ENCODE peak calls at places on chromosomes 13 and 19, in ten cellular contexts. W is A673; S is A549; Y is left ventricle myocardium inferior; T is CD4-positive, CD25-positive, alpha-beta regulatory T cell; O is GM23338; K is heart right ventricle; N is endodermal cell; P is psoas muscle; F is fibroblast of lung. J is an unnamed sample. For H3K4me1, the result is how much of the 10 kb centered on the place peaks cover.

GRCh38 chr19:43439183-43440063 is 24.7 kb downstream of the TEX101 start:
- DNase-seq in O (no peak), Y (no peak), S (peak), F (peak), K (peak), T (peak), N (no peak), W (peak), P (no peak), J (no peak)

GRCh38 chr19:15466851-15467733 is 2.7 kb upstream of the RASAL3 start:
- DNase-seq in W (peak), K (no peak), Y (no peak), P (no peak), F (peak), S (peak), T (no peak), O (no peak), N (no peak), J (no peak)

GRCh38 chr13:105773887-105774538 is 761.4 kb downstream of the EFNB2 start:
- DNase-seq in S (peak), W (peak), T (no peak), Y (no peak), F (peak), P (no peak), O (no peak), N (no peak), K (no peak), J (no peak)

GRCh38 chr19:11152318-11153062 is 3.1 kb downstream of the SPC24 start:
- DNase-seq in Y (peak), P (peak), W (no peak), O (no peak), T (no peak), K (peak), S (peak), F (peak), N (no peak), J (no peak)

GRCh38 chr13:83136660-83137059 is 745.6 kb downstream of the SLITRK1 start:
- DNase-seq in T (no peak), W (no peak), P (no peak), N (no peak), F (no peak), O (no peak), Y (no peak), K (no peak), S (no peak), J (no peak)

GRCh38 chr19:45163751-45164150 is 3.0 kb upstream of the NKPD1 start:
- DNase-seq in T (no peak), O (no peak), W (no peak), K (no peak), N (no peak), Y (no peak), S (no peak), P (no peak), F (no peak), J (no peak)

GRCh38 chr13:113774177-113775107 is 15.4 kb downstream of the TMEM255B start:
- DNase-seq in N (no peak), P (no peak), K (no peak), T (no peak), S (no peak), O (no peak), W (peak), F (peak), Y (no peak), J (no peak)

GRCh38 chr13:104477256-104477655 is 1411.0 kb upstream of the SLC10A2 start:
- DNase-seq in Y (no peak), K (no peak), O (no peak), P (no peak), N (no peak), W (no peak), T (no peak), F (peak), S (no peak), J (no peak)

GRCh38 chr13:71902676-71903075 is 35.7 kb upstream of the DACH1 start:
- DNase-seq in F (no peak), T (no peak), S (no peak), O (peak), N (no peak), P (no peak), Y (no peak), W (no peak), K (no peak), J (no peak)

GRCh38 chr13:96967248-96967745 is 27.0 kb downstream of the OXGR1 start:
- DNase-seq in P (no peak), N (peak), F (no peak), K (no peak), S (peak), O (peak), Y (no peak), W (no peak), T (no peak), J (no peak)

GRCh38 chr13:24631922-24632321 is 48.3 kb upstream of the ATP12A start:
- DNase-seq in O (no peak), T (no peak), S (no peak), P (no peak), K (no peak), Y (no peak), N (no peak), F (peak), W (no peak), J (no peak)

GRCh38 chr13:39410089-39410901 is 192.7 kb downstream of the LHFPL6 start:
- DNase-seq in W (peak), Y (no peak), F (peak), K (no peak), S (no peak), P (no peak), T (no peak), O (peak), N (no peak), J (no peak)

GRCh38 chr13:93248627-93249047 is 22.0 kb downstream of the GPC6 start:
- DNase-seq in O (peak), S (peak), F (peak), W (peak), K (no peak), N (peak), Y (no peak), T (no peak), P (no peak), J (no peak)

GRCh38 chr13:100566543-100566942 is 22.0 kb downstream of the GGACT start:
- DNase-seq in F (peak), W (no peak), N (no peak), K (no peak), P (no peak), S (peak), O (no peak), T (no peak), Y (no peak), J (no peak)

GRCh38 chr13:104318121-104318520 is 1251.9 kb upstream of the SLC10A2 start:
- DNase-seq in W (no peak), K (no peak), O (peak), N (no peak), Y (no peak), S (no peak), T (no peak), P (no peak), F (peak), J (no peak)

GRCh38 chr13:28250542-28250941 is 112.2 kb downstream of the PAN3 start:
- DNase-seq in W (no peak), O (no peak), N (no peak), T (no peak), S (no peak), Y (no peak), F (no peak), K (no peak), P (no peak), J (no peak)

GRCh38 chr13:85529216-85529590 is 270.0 kb downstream of the SLITRK6 start:
- DNase-seq in Y (no peak), O (no peak), P (no peak), W (no peak), N (no peak), K (no peak), T (no peak), S (peak), F (peak), J (no peak)

GRCh38 chr19:18357442-18358264 is 17.3 kb downstream of the PGPEP1 start:
- DNase-seq in N (no peak), P (no peak), F (no peak), W (no peak), S (no peak), Y (no peak), T (no peak), O (no peak), K (no peak), J (no peak)

GRCh38 chr19:9941236-9941635 is 4.9 kb upstream of the OLFM2 start:
- DNase-seq in K (no peak), T (no peak), F (peak), N (no peak), Y (no peak), P (no peak), S (no peak), W (no peak), O (no peak), J (no peak)

GRCh38 chr19:3192228-3192635 is 6.5 kb downstream of the NCLN start:
- DNase-seq in F (no peak), W (no peak), P (no peak), T (no peak), N (no peak), O (no peak), S (no peak), K (no peak), Y (no peak), J (no peak)

GRCh38 chr19:53015159-53015558 is 1.4 kb downstream of the ERVV-1 start:
- DNase-seq in P (no peak), S (no peak), W (no peak), K (no peak), Y (no peak), N (no peak), T (no peak), F (no peak), O (no peak), J (no peak)

GRCh38 chr13:50387124-50387581 is 371.9 kb downstream of the KCNRG start:
- DNase-seq in T (peak), P (peak), W (peak), N (peak), O (peak), S (no peak), Y (peak), K (peak), F (peak), J (no peak)

GRCh38 chr13:98909016-98909415 is 68.8 kb downstream of the DOCK9 start:
- DNase-seq in K (no peak), W (no peak), O (no peak), S (peak), F (no peak), T (no peak), P (no peak), Y (no peak), N (no peak), J (no peak)

GRCh38 chr13:78679329-78679728 is 20.4 kb upstream of the OBI1 start:
- DNase-seq in N (no peak), S (no peak), P (no peak), Y (no peak), O (no peak), K (peak), F (peak), W (no peak), T (no peak), J (no peak)

GRCh38 chr19:54178581-54179261 is 5.8 kb upstream of the TMC4 start:
- DNase-seq in Y (no peak), K (no peak), T (no peak), O (peak), S (no peak), P (no peak), N (peak), F (no peak), W (no peak), J (no peak)

GRCh38 chr19:47613165-47614146 is 4.5 kb downstream of the BICRA start:
- DNase-seq in O (peak), Y (no peak), W (peak), F (peak), N (peak), T (no peak), S (no peak), K (no peak), P (no peak), J (no peak)
- H3K4me3 ChIP-seq in O (peak), Y (no peak), W (peak), F (no peak), N (no peak), T (no peak), S (no peak), K (no peak), P (no peak), J (no peak)

DNA sequence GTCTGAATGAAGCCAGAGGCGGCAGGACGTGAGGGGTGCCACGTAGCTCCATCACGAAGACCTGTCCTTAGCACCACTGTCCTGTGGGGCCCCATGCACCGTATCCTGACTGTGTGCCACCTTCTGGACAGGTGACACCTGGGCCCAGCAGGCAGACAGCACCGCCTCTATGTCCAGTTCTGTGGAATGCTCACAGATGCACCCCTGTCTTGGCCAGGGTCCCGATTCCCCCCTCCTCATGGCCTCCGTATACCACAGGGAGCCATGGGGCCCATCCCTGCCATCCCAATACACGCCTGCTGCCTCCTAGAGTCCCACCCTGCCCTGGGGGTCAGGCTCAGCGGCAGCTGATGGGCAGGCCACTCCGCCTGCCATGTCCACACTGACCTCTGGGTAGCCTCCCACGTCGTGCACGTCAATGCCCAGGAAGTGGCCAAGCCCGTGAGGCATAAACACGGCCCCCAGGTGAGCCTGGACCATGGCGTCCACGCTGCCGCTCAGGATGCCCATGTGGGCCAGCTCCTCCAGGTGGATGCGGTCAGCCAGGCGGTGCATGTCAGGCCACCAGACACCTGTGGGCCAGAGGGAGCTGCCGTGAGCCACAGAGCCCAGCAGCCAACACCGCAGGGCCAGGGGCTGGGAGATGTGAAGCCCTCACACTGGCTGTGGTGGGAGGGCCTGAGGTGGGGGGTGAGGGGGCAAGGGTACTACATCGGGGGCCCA is 17.6 kb downstream of the CEBPG start:
- DNase-seq in F (no peak), N (no peak), P (peak), O (no peak), K (no peak), S (no peak), Y (peak), T (no peak), W (no peak), J (peak)
- H3K4me1 ChIP-seq in F (under half), N (under half), P (half or more), O (under half), K (half or more), S (under half), Y (half or more), T (under half), W (under half), J (under half)

GRCh38 chr19:49407079-49407478 is 16.2 kb downstream of the PTH2 start:
- DNase-seq in S (no peak), T (no peak), F (no peak), K (no peak), N (no peak), Y (no peak), W (no peak), O (no peak), P (no peak), J (no peak)

GRCh38 chr19:49411681-49412321 is 11.4 kb downstream of the PTH2 start:
- DNase-seq in K (no peak), W (no peak), F (no peak), O (no peak), Y (no peak), S (no peak), P (no peak), T (no peak), N (no peak), J (no peak)

GRCh38 chr19:49407482-49408015 is 15.7 kb downstream of the PTH2 start:
- DNase-seq in O (no peak), W (no peak), F (no peak), N (no peak), Y (no peak), K (no peak), T (no peak), S (no peak), P (no peak), J (no peak)

GRCh38 chr19:49409441-49410029 is 13.7 kb downstream of the PTH2 start:
- DNase-seq in T (no peak), P (no peak), K (no peak), Y (no peak), W (no peak), O (no peak), S (no peak), N (no peak), F (no peak), J (no peak)

DNA sequence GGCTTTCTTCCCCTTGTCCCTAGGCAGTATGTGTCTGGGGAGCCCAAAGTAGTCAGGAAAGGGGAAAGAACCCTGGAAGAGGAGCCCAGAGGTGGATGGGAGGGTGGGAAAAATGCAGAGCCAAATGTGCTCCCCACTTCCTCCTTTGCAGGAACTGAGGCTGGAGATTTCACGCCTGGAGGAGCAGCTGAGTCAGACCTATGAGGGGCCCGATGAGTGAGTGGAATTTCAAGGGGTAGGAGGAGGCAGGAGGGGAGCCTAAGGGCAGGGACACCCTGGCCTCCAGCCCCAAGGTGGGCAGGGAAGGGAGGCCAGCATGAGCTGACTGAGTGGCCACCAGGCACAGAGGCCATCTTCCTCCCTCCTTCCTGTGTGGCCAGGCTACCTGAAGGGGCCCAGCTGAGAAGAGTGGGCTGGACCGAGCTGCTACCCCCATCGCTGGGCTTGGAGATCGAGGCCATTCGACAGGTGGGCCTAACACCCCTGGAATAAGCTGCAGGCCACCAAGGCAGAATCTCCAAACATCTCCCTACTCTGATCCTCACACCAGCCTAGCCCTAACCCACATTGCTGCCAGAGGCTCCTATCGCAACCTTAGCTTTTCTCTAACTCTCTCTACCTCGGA is 14.3 kb downstream of the PTH2 start:
- DNase-seq in N (no peak), P (no peak), O (no peak), F (peak), K (no peak), W (no peak), Y (no peak), T (no peak), S (no peak), J (no peak)
- H3K4me3 ChIP-seq in N (no peak), P (no peak), O (no peak), F (no peak), K (no peak), W (no peak), Y (no peak), T (peak), S (no peak), J (no peak)

GRCh38 chr19:41860419-41861097 is 503 bp downstream of the RPS19 start:
- DNase-seq in P (peak), S (no peak), O (no peak), Y (no peak), W (no peak), T (no peak), K (no peak), F (peak), N (peak), J (no peak)
- H3K4me1 ChIP-seq in P (under half), S (under half), O (under half), Y (half or more), W (under half), T (under half), K (under half), F (under half), N (under half), J (under half)

GRCh38 chr19:55487884-55488687 is at the start of gene SSC5D:
- DNase-seq in O (peak), S (no peak), Y (no peak), N (peak), T (no peak), P (peak), K (no peak), W (no peak), F (peak), J (peak)
- H3K4me3 ChIP-seq in O (peak), S (peak), Y (peak), N (no peak), T (no peak), P (no peak), K (peak), W (no peak), F (peak), J (no peak)